ENCODE peak calls at places on chromosome 3, in seven cellular contexts. Y, T, V, A, W, R and H are unnamed samples. For H3K4me1, the result is how much of the 10 kb centered on the place peaks cover.

GRCh38 chr3:182136008-182136910 is 424.5 kb downstream of the SOX2 start:
- DNase-seq in V (no peak), W (no peak), R (no peak), A (peak), T (peak), Y (no peak), H (no peak)

GRCh38 chr3:120469440-120470415 is 18.9 kb upstream of the FSTL1 start:
- DNase-seq in Y (no peak), W (no peak), T (peak), A (no peak), R (peak), V (no peak), H (peak)

GRCh38 chr3:40116478-40117162 is 192.9 kb upstream of the EIF1B start:
- DNase-seq in V (no peak), R (peak), Y (no peak), W (no peak), A (no peak), T (no peak), H (no peak)

GRCh38 chr3:184145120-184145524 is 10.0 kb downstream of the EIF2B5 start:
- DNase-seq in T (peak), V (peak), A (peak), W (no peak), Y (peak), R (peak), H (no peak)

GRCh38 chr3:123066599-123066895 is 278 bp upstream of the PDIA5 start:
- DNase-seq in Y (no peak), T (no peak), W (no peak), A (no peak), R (no peak), V (no peak), H (no peak)

GRCh38 chr3:44885618-44886017 is 11.2 kb downstream of the TGM4 start:
- DNase-seq in A (peak), V (no peak), T (peak), Y (no peak), R (peak), W (no peak), H (no peak)

GRCh38 chr3:192636517-192637444 is 90.6 kb downstream of the FGF12 start:
- DNase-seq in V (no peak), T (no peak), A (no peak), W (no peak), Y (no peak), R (no peak), H (peak)

GRCh38 chr3:140943781-140944547 is 2.3 kb downstream of the SLC25A36 start:
- DNase-seq in A (no peak), R (no peak), W (no peak), T (no peak), Y (no peak), V (no peak), H (no peak)

GRCh38 chr3:23019596-23020300 is 183.4 kb upstream of the UBE2E2 start:
- DNase-seq in W (no peak), V (no peak), R (no peak), T (no peak), Y (no peak), A (no peak), H (peak)

GRCh38 chr3:51621091-51621892 is 49.8 kb upstream of the TEX264 start:
- DNase-seq in R (peak), A (peak), V (no peak), Y (no peak), T (no peak), W (no peak), H (no peak)

GRCh38 chr3:182682263-182683229 is 110.8 kb upstream of the ATP11B start:
- DNase-seq in A (peak), Y (peak), R (peak), T (peak), V (no peak), W (no peak), H (peak)

GRCh38 chr3:58526124-58526957 is 10.6 kb downstream of the ACOX2 start:
- DNase-seq in V (no peak), R (peak), W (no peak), Y (no peak), T (peak), A (peak), H (no peak)

GRCh38 chr3:191066669-191067068 is 132.4 kb upstream of the OSTN start:
- DNase-seq in R (peak), V (no peak), Y (no peak), W (no peak), A (no peak), T (peak), H (no peak)

GRCh38 chr3:127789051-127789450 is 33.3 kb downstream of the MGLL start:
- DNase-seq in A (no peak), W (peak), Y (no peak), V (no peak), T (no peak), R (no peak), H (no peak)

GRCh38 chr3:94349310-94349848 is 286.5 kb downstream of the NSUN3 start:
- DNase-seq in W (no peak), Y (no peak), A (no peak), R (no peak), V (no peak), T (no peak), H (no peak)

GRCh38 chr3:12503126-12503952 is 19.1 kb downstream of the TSEN2 start:
- DNase-seq in A (no peak), T (no peak), V (no peak), W (no peak), Y (no peak), R (no peak), H (no peak)

GRCh38 chr3:35639251-35640185 is at the start of gene ARPP21:
- DNase-seq in R (no peak), A (no peak), Y (no peak), W (peak), V (no peak), T (peak), H (no peak)

GRCh38 chr3:187736418-187736871 is 8.8 kb downstream of the BCL6 start:
- DNase-seq in V (no peak), W (no peak), T (peak), A (no peak), Y (no peak), R (peak), H (peak)

GRCh38 chr3:187737401-187738088 is 7.7 kb downstream of the BCL6 start:
- DNase-seq in R (peak), A (no peak), Y (peak), W (peak), V (peak), T (peak), H (peak)

GRCh38 chr3:187734841-187735240 is 10.4 kb downstream of the BCL6 start:
- DNase-seq in A (no peak), Y (no peak), R (no peak), V (no peak), T (no peak), W (no peak), H (no peak)

GRCh38 chr3:187735383-187735782 is 9.9 kb downstream of the BCL6 start:
- DNase-seq in W (no peak), A (no peak), Y (no peak), R (no peak), T (no peak), V (no peak), H (no peak)

DNA sequence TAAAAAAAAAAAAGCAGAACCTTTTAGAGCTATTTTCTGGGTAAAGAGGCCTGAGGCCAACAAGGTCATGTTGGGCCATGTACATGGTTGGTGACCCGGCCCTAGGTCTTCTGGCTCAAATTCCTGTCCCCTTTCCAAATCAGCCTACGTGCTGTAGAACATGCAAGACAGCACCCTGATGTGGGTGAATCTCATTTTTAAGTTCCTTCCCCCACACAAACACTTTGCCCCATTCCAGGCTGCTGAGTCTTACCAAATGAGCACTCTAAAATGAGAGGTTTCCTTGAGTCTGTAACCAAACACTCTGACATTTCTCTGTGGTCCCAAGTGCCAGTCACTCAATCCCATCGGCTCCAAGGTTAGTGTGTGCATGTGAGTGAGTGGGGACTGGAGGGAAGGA is 9.4 kb downstream of the BCL6 start:
- DNase-seq in W (no peak), V (no peak), T (no peak), R (no peak), A (no peak), Y (no peak), H (peak)
- H3K4me3 ChIP-seq in W (no peak), V (no peak), T (no peak), R (no peak), A (no peak), Y (no peak), H (peak)

GRCh38 chr3:30629736-30630135 is 23.3 kb downstream of the TGFBR2 start:
- DNase-seq in V (no peak), R (no peak), Y (no peak), W (no peak), A (no peak), T (no peak), H (no peak)
- H3K4me1 ChIP-seq in V (under half), R (under half), Y (under half), W (half or more), A (half or more), T (half or more), H (under half)

GRCh38 chr3:195271116-195271858 is at the start of gene XXYLT1:
- DNase-seq in V (peak), Y (peak), A (peak), R (peak), W (peak), T (peak), H (peak)

GRCh38 chr3:195269375-195270078 is 1.4 kb downstream of the XXYLT1 start:
- DNase-seq in A (no peak), W (no peak), R (no peak), T (no peak), V (no peak), Y (no peak), H (no peak)

GRCh38 chr3:195271859-195272243 is 892 bp upstream of the XXYLT1 start:
- DNase-seq in Y (no peak), V (no peak), W (no peak), A (no peak), T (no peak), R (no peak), H (no peak)

GRCh38 chr3:195270079-195270349 is 945 bp downstream of the XXYLT1 start:
- DNase-seq in Y (no peak), W (no peak), T (no peak), V (no peak), R (no peak), A (no peak), H (no peak)

DNA sequence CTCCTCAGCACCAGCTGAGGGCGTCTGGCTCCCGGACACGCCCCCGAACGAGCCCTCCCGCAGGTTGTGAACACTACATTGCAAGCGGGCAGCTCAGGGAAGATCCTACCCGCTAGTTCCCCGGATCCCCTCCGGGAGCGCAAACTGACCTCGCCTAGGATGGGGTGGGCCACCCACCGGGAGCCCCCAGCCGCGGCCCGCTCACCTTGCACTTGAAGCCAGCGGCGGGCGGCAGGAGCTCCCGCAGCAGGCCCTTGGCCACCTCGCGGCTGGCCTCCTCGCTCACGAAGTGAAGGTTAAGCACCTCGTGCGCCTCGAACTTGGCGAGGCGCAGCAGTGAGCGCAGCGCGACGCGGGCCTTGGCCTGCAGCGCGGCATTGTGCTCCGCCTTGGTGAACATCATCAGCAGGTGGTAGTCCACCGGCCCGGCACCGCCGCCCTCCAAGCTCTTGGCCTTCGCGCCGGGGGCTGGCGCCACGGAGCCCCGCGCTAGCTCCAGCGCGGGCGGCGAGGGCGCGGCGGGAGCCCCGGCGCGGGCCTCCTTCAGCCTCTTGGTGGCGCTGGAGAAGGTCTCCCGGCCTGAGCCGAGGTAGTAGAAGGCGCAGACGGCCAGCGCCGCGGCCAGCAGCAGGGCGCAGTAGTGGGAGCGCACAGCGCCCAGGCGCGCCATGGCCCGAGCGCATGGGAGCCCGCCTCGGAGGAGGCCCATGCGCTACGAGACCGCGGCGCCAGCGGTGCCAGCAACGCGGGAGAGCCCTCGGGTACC is 426 bp downstream of the XXYLT1 start:
- DNase-seq in R (peak), A (peak), W (peak), T (peak), V (peak), Y (peak), H (peak)
- TF ChIP-seq POLR2A in R (no peak), A (peak), W (no peak), T (peak), V (peak), Y (no peak), H (no peak)

DNA sequence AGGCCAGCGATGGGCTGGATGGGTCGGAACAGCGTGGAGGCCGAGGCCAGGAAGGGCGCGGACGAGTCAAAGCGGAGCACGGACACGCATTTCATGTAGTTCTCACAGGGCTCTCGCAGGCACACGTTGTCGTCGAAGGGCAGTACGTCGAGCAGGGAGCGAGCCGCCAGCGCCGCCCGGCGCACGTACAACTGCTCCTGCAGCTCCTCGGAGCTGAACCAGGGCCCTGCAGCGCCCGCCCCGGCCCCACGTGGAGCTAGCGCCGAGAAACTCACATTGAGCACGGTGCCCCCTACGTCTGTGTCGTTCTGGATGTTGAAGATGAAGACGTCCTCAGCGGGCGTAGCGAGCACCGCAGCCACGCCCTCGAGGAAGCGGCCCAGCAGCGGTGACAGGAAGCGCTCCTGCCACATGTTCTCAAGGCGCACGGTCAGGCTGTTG is 5.8 kb downstream of the CELSR3 start:
- DNase-seq in V (no peak), Y (no peak), T (no peak), R (no peak), W (no peak), A (no peak), H (no peak)
- H3K4me3 ChIP-seq in V (peak), Y (peak), T (no peak), R (no peak), W (peak), A (no peak), H (peak)